ENCODE peak calls at places on chromosomes 6 and 20, in five cellular contexts. G is mesenchymal stem cell, H is H9, U is IMR-90, R is neuronal stem cell. K is an unnamed sample.

GRCh38 chr20:19785886-19786285 is 27.8 kb downstream of the RIN2 start:
- DNase-seq in G (peak; percentile 41), H (no peak), U (peak; percentile 42), R (no peak), K (no peak)

GRCh38 chr6:166999845-167000253 is 652 bp downstream of the CEP43 start:
- DNase-seq in G (peak; percentile 35), H (no peak), U (no peak), R (no peak), K (peak; percentile 39)

GRCh38 chr6:169190144-169190584 is 63.5 kb downstream of the THBS2 start:
- DNase-seq in G (no peak), H (no peak), U (peak; percentile 89), R (no peak), K (peak; percentile 21)

GRCh38 chr6:135858941-135859340 is 7.4 kb downstream of the PDE7B start:
- DNase-seq in G (no peak), H (no peak), U (no peak), R (no peak), K (no peak)

GRCh38 chr6:56243518-56244070 is 3.8 kb downstream of the COL21A1 start:
- DNase-seq in G (no peak), H (no peak), U (no peak), R (no peak), K (no peak)

GRCh38 chr20:44719841-44720240 is 4.7 kb downstream of the CCN5 start:
- DNase-seq in G (no peak), H (no peak), U (no peak), R (no peak), K (no peak)

GRCh38 chr20:2421247-2421646 is 40.5 kb downstream of the TGM6 start:
- DNase-seq in G (no peak), H (no peak), U (no peak), R (no peak), K (no peak)

GRCh38 chr6:131858765-131859490 is 51.1 kb downstream of the ENPP1 start:
- DNase-seq in G (peak; percentile 32), H (no peak), U (peak; percentile 82), R (no peak), K (peak; percentile 20)

GRCh38 chr6:33427585-33428218 is 7.8 kb downstream of the SYNGAP1 start:
- DNase-seq in G (peak; percentile 46), H (peak; percentile 38), U (no peak), R (no peak), K (peak; percentile 45)

GRCh38 chr6:36642913-36643817 is 35.3 kb upstream of the CDKN1A start:
- DNase-seq in G (peak; percentile 87), H (no peak), U (peak; percentile 90), R (no peak), K (no peak)

GRCh38 chr6:130680118-130680517 is 147.1 kb upstream of the SMLR1 start:
- DNase-seq in G (no peak), H (no peak), U (peak; percentile 19), R (no peak), K (no peak)

GRCh38 chr6:57276946-57277345 is 40.5 kb upstream of the PRIM2 start:
- DNase-seq in G (no peak), H (no peak), U (no peak), R (no peak), K (no peak)

GRCh38 chr6:39143238-39143930 is 28.4 kb upstream of the SAYSD1 start:
- DNase-seq in G (no peak), H (no peak), U (no peak), R (no peak), K (no peak)

GRCh38 chr6:79077680-79078056 is 386 bp downstream of the PHIP start:
- DNase-seq in G (no peak), H (no peak), U (no peak), R (no peak), K (no peak)
- H2BK120ac ChIP-seq in G (peak overlapping the region; percentile 61), H (no peak overlapping the region), U (peak overlapping the region; percentile 56), R (peak overlapping the region; percentile 91), K (peak overlapping the region; percentile 98)

GRCh38 chr6:26536571-26537159 is 1.5 kb upstream of the HMGN4 start:
- DNase-seq in G (peak; percentile 82), H (peak; percentile 43), U (peak; percentile 77), R (peak; percentile 35), K (peak; percentile 77)

GRCh38 chr6:26538572-26538902 is 371 bp downstream of the HMGN4 start:
- DNase-seq in G (no peak), H (no peak), U (peak; percentile 12), R (no peak), K (peak; percentile 85)

GRCh38 chr6:26538936-26539615 is 910 bp downstream of the HMGN4 start:
- DNase-seq in G (peak; percentile 33), H (no peak), U (no peak), R (no peak), K (no peak)

GRCh38 chr6:26537846-26538571 is at the start of gene HMGN4:
- DNase-seq in G (peak; percentile 95), H (peak; percentile 88), U (peak; percentile 90), R (peak; percentile 87), K (peak; percentile 97)

GRCh38 chr6:26537160-26537845 is 863 bp upstream of the HMGN4 start:
- DNase-seq in G (peak; percentile 91), H (peak; percentile 92), U (peak; percentile 96), R (peak; percentile 85), K (peak; percentile 99)
- H2BK120ac ChIP-seq in G (no peak overlapping the region), H (no peak overlapping the region), U (peak overlapping the region; percentile 65), R (no peak overlapping the region), K (no peak overlapping the region)

GRCh38 chr6:116369540-116370327 is 1.0 kb upstream of the DSE start:
- DNase-seq in G (no peak), H (no peak), U (no peak), R (no peak), K (no peak)

GRCh38 chr6:116373300-116373699 is 2.6 kb downstream of the DSE start:
- DNase-seq in G (peak; percentile 30), H (no peak), U (peak; percentile 28), R (no peak), K (no peak)

GRCh38 chr6:116370328-116370716 is 425 bp upstream of the DSE start:
- DNase-seq in G (no peak), H (no peak), U (no peak), R (no peak), K (peak; percentile 90)

GRCh38 chr6:116371384-116372209 is 850 bp downstream of the DSE start:
- DNase-seq in G (peak; percentile 94), H (peak; percentile 84), U (peak; percentile 94), R (peak; percentile 71), K (peak; percentile 96)

DNA sequence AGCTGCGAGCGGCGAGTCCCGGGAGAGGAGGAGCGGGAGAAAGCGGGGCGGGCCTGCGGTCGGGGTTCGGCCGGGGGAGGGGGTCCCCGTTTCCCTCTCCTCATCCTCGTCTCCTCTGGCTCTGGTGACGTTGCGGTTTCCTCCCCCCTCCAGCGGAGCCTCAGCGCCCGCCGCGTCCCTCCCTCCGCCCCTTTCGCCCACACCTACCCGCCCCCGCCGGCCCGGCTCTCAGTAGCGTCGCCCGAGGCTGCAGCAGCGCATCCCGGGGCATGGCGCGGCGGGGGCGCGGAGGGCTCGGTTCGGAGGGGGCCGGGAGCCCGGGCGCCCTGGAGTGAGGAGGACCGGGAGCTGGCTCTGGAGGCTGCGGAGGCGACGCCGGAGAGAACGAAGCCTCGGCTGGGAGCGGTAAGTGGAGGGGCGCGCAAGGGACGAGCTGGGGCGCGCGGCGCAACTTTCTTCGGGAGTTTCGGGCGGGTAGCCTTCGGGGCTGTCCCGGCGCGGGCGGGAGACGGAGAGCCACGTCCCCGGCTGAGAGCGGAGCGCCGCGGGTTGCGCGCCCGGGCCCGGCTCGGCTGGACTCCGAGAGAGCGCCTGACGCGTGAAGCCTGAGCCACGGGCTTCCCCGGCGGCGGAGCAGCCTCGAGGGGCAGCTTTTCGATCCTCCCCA is at the start of gene DSE:
- DNase-seq in G (peak; percentile 87), H (peak; percentile 85), U (peak; percentile 86), R (peak; percentile 73), K (peak; percentile 84)
- H2BK120ac ChIP-seq in G (peak within 1 kb of the TSS; percentile 67), H (no peak within 1 kb of the TSS), U (peak within 1 kb of the TSS; percentile 69), R (peak within 1 kb of the TSS; percentile 96), K (peak within 1 kb of the TSS; percentile 19)

GRCh38 chr6:128518531-128519131 is 1.8 kb downstream of the PTPRK start:
- DNase-seq in G (no peak), H (no peak), U (no peak), R (no peak), K (no peak)

GRCh38 chr6:128519931-128520435 is 416 bp downstream of the PTPRK start:
- DNase-seq in G (no peak), H (no peak), U (no peak), R (peak; percentile 73), K (peak; percentile 87)

GRCh38 chr6:128520436-128521301 is at the start of gene PTPRK:
- DNase-seq in G (peak; percentile 94), H (peak; percentile 95), U (peak; percentile 91), R (peak; percentile 90), K (peak; percentile 97)

GRCh38 chr6:128521302-128521632 is 868 bp upstream of the PTPRK start:
- DNase-seq in G (no peak), H (no peak), U (no peak), R (no peak), K (no peak)

GRCh38 chr6:128519132-128519930 is 1.1 kb downstream of the PTPRK start:
- DNase-seq in G (peak; percentile 71), H (peak; percentile 75), U (peak; percentile 45), R (peak; percentile 43), K (peak; percentile 91)
- H2BK120ac ChIP-seq in G (peak overlapping the region; percentile 80), H (no peak overlapping the region), U (peak overlapping the region; percentile 82), R (no peak overlapping the region), K (no peak overlapping the region)

DNA sequence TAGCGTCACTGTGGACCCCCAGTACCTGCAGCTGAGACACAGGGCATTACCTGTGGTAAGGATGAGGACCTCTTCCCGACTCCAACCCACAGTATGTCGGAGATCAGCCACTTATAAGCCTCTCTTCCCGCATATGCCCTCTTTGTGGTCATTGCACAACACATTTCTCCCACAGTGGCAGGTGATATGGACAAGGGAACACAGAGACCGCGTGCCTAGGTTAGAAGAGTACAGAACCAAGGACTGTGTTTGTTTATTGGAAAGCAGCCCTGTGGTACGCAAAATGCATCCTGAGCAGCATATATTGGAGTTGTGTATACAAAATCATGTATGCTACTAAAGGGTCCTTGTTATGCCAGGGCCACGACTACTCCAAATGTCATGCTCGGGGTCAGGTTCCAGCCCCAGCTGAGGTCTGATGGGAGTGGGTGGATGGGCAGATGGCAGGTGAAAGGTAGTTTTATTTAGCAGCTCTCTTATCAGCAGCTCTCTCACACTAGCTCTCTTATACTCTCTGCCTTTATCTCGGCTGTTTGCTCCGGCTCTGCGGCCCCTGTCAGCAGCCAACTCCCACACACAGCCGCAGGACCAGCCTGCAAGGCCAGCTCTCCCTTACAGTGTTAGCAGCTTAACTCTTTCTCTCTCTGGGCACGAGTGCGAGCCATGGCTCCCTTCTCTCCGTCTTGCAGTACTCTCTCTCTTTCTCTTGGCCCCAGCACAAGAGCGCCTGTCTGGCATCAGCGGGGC is 569.0 kb downstream of the KIF16B start:
- DNase-seq in G (no peak), H (no peak), U (no peak), R (no peak), K (no peak)
- H2BK120ac ChIP-seq in G (no peak overlapping the region), H (no peak overlapping the region), U (no peak overlapping the region), R (no peak overlapping the region), K (no peak overlapping the region)

DNA sequence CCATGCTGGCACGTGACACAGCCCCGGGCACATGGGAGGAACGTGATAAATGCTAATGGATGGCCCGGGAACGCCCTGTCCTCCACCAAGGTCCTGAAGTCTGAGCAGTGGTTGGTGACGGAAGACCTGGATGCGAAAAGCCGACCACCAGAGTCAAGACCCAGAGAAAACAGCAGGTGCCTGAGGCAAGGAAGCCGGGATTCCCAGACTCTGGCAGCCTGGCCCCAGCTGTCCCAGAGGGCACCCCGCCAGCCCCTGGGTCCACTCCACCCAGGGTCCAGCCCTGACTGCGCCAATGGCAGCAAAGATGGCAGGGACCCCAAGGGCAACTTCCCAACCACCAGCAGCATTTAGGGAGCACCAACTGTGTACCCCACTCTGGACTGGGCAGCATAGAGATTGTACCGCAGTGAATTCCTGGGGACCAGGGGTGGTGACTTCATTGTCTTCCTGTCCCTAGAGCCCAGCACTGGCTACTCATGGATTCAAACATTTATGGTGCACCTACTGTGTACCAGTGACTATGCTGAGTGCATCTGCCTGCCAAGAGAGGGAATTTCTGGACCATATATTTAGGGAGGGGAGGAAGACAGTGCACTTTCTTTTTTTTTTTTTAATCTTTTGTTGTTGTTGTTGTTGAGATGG is 55.4 kb downstream of the UBE2V1 start:
- DNase-seq in G (no peak), H (no peak), U (no peak), R (no peak), K (no peak)
- H2BK120ac ChIP-seq in G (no peak overlapping the region), H (no peak overlapping the region), U (no peak overlapping the region), R (no peak overlapping the region), K (no peak overlapping the region)

K was measured in mesendoderm.